ENCODE peak calls at places on chromosomes 3 and 15, in five cellular contexts. G is NK-92 treated with Interleukin-12 subunit alpha and Interleukin-12 subunit beta, amount 100 ng/mL, for 24 hours; O is hippocampal formation; H is pulmonary artery endothelial cell; P is IMR-90. D is an unnamed sample.
A peak's percentile ranks its signal among the peaks of the same experiment; 100 is the strongest.

GRCh38 chr15:65394280-65394789 is 16.5 kb upstream of the IGDCC3 start:
- DNase-seq in G (no peak), O (no peak), H (no peak), P (no peak), D (no peak)

GRCh38 chr3:98824256-98824655 is 61.1 kb downstream of the ST3GAL6 start:
- DNase-seq in G (no peak), O (no peak), H (no peak), P (no peak), D (no peak)

GRCh38 chr3:150469931-150470740 is 62.0 kb downstream of the TSC22D2 start:
- DNase-seq in G (no peak), O (no peak), H (no peak), P (peak; percentile 79), D (no peak)

GRCh38 chr3:14391033-14391432 is 11.4 kb upstream of the SLC6A6 start:
- DNase-seq in G (no peak), O (no peak), H (no peak), P (peak; percentile 86), D (no peak)

GRCh38 chr15:60049948-60050347 is 45.8 kb downstream of the FOXB1 start:
- DNase-seq in G (no peak), O (no peak), H (no peak), P (no peak), D (no peak)

GRCh38 chr3:165339753-165340152 is 143.6 kb upstream of the SLITRK3 start:
- DNase-seq in G (no peak), O (no peak), H (no peak), P (peak; percentile 4), D (no peak)

GRCh38 chr3:129366312-129366831 is 62.1 kb downstream of the EFCAB12 start:
- DNase-seq in G (no peak), O (no peak), H (no peak), P (no peak), D (no peak)

GRCh38 chr3:13608969-13609725 is 60.2 kb downstream of the FBLN2 start:
- DNase-seq in G (no peak), O (no peak), H (no peak), P (no peak), D (no peak)

GRCh38 chr15:79121571-79121970 is 31.0 kb upstream of the RASGRF1 start:
- DNase-seq in G (no peak), O (no peak), H (no peak), P (no peak), D (no peak)

GRCh38 chr15:87619161-87619960 is 637.2 kb downstream of the NTRK3 start:
- DNase-seq in G (no peak), O (no peak), H (peak; percentile 82), P (peak; percentile 44), D (peak; percentile 43)

GRCh38 chr3:20256144-20256543 is 70.1 kb upstream of the SGO1 start:
- DNase-seq in G (no peak), O (no peak), H (peak; percentile 80), P (no peak), D (no peak)

GRCh38 chr3:39990532-39990931 is 181.1 kb downstream of the MYRIP start:
- DNase-seq in G (no peak), O (no peak), H (peak; percentile 37), P (peak; percentile 3), D (no peak)

GRCh38 chr3:167102071-167102470 is 278.0 kb downstream of the ZBBX start:
- DNase-seq in G (no peak), O (no peak), H (no peak), P (no peak), D (no peak)